ENCODE peak calls at places on chromosome 18, in nine cellular contexts. One of them, this sample, is unnamed.

GRCh38 chr18:9507565-9508088 is 32.3 kb downstream of the RALBP1 start:
- ATAC-seq in effector memory CD8-positive, alpha-beta T cell: no peak
- ATAC-seq in lower lobe of right lung: no peak
- ATAC-seq in stimulated activated effector memory CD8-positive, alpha-beta T cell treated with anti-CD3 and anti-CD28 coated beads, Interleukin-12 subunit alpha, Interleukin-12 subunit beta, amount 100 ng/mL, for 72 hours: no peak
- ATAC-seq in right cardiac atrium: no peak
- ATAC-seq in activated CD4-positive, CD25-positive, alpha-beta regulatory T cell treated with anti-CD3 and anti-CD28 coated beads, Interleukin-2, amount 50 U/mL, for 24 hours: no peak
- ATAC-seq in RWPE2: no peak
- ATAC-seq in heart right ventricle: no peak
- ATAC-seq in A549: no peak
- ATAC-seq in this sample: no peak

GRCh38 chr18:23257686-23258565 is 122.6 kb downstream of the CABLES1 start:
- ATAC-seq in effector memory CD8-positive, alpha-beta T cell: peak
- ATAC-seq in lower lobe of right lung: peak
- ATAC-seq in stimulated activated effector memory CD8-positive, alpha-beta T cell treated with anti-CD3 and anti-CD28 coated beads, Interleukin-12 subunit alpha, Interleukin-12 subunit beta, amount 100 ng/mL, for 72 hours: peak
- ATAC-seq in right cardiac atrium: peak
- ATAC-seq in activated CD4-positive, CD25-positive, alpha-beta regulatory T cell treated with anti-CD3 and anti-CD28 coated beads, Interleukin-2, amount 50 U/mL, for 24 hours: no peak
- ATAC-seq in RWPE2: no peak
- ATAC-seq in heart right ventricle: no peak
- ATAC-seq in A549: no peak
- ATAC-seq in this sample: peak

GRCh38 chr18:27901424-27902226 is 275.3 kb downstream of the CDH2 start:
- ATAC-seq in effector memory CD8-positive, alpha-beta T cell: no peak
- ATAC-seq in lower lobe of right lung: no peak
- ATAC-seq in stimulated activated effector memory CD8-positive, alpha-beta T cell treated with anti-CD3 and anti-CD28 coated beads, Interleukin-12 subunit alpha, Interleukin-12 subunit beta, amount 100 ng/mL, for 72 hours: no peak
- ATAC-seq in right cardiac atrium: no peak
- ATAC-seq in activated CD4-positive, CD25-positive, alpha-beta regulatory T cell treated with anti-CD3 and anti-CD28 coated beads, Interleukin-2, amount 50 U/mL, for 24 hours: no peak
- ATAC-seq in RWPE2: no peak
- ATAC-seq in heart right ventricle: no peak
- ATAC-seq in A549: no peak
- ATAC-seq in this sample: no peak

GRCh38 chr18:45321520-45321919 is 293.8 kb upstream of the SLC14A2 start:
- ATAC-seq in effector memory CD8-positive, alpha-beta T cell: no peak
- ATAC-seq in lower lobe of right lung: no peak
- ATAC-seq in stimulated activated effector memory CD8-positive, alpha-beta T cell treated with anti-CD3 and anti-CD28 coated beads, Interleukin-12 subunit alpha, Interleukin-12 subunit beta, amount 100 ng/mL, for 72 hours: no peak
- ATAC-seq in right cardiac atrium: peak
- ATAC-seq in activated CD4-positive, CD25-positive, alpha-beta regulatory T cell treated with anti-CD3 and anti-CD28 coated beads, Interleukin-2, amount 50 U/mL, for 24 hours: no peak
- ATAC-seq in RWPE2: no peak
- ATAC-seq in heart right ventricle: peak
- ATAC-seq in A549: no peak
- ATAC-seq in this sample: no peak

GRCh38 chr18:10213526-10213925 is 240.9 kb upstream of the APCDD1 start:
- ATAC-seq in effector memory CD8-positive, alpha-beta T cell: no peak
- ATAC-seq in lower lobe of right lung: peak
- ATAC-seq in stimulated activated effector memory CD8-positive, alpha-beta T cell treated with anti-CD3 and anti-CD28 coated beads, Interleukin-12 subunit alpha, Interleukin-12 subunit beta, amount 100 ng/mL, for 72 hours: no peak
- ATAC-seq in right cardiac atrium: peak
- ATAC-seq in activated CD4-positive, CD25-positive, alpha-beta regulatory T cell treated with anti-CD3 and anti-CD28 coated beads, Interleukin-2, amount 50 U/mL, for 24 hours: no peak
- ATAC-seq in RWPE2: peak
- ATAC-seq in heart right ventricle: peak
- ATAC-seq in A549: no peak
- ATAC-seq in this sample: no peak

GRCh38 chr18:57446322-57446721 is 11.1 kb downstream of the ONECUT2 start:
- ATAC-seq in effector memory CD8-positive, alpha-beta T cell: no peak
- ATAC-seq in lower lobe of right lung: no peak
- ATAC-seq in stimulated activated effector memory CD8-positive, alpha-beta T cell treated with anti-CD3 and anti-CD28 coated beads, Interleukin-12 subunit alpha, Interleukin-12 subunit beta, amount 100 ng/mL, for 72 hours: no peak
- ATAC-seq in right cardiac atrium: no peak
- ATAC-seq in activated CD4-positive, CD25-positive, alpha-beta regulatory T cell treated with anti-CD3 and anti-CD28 coated beads, Interleukin-2, amount 50 U/mL, for 24 hours: no peak
- ATAC-seq in RWPE2: no peak
- ATAC-seq in heart right ventricle: no peak
- ATAC-seq in A549: peak
- ATAC-seq in this sample: no peak

GRCh38 chr18:26655010-26655613 is 106.8 kb upstream of the KCTD1 start:
- ATAC-seq in effector memory CD8-positive, alpha-beta T cell: no peak
- ATAC-seq in lower lobe of right lung: no peak
- ATAC-seq in stimulated activated effector memory CD8-positive, alpha-beta T cell treated with anti-CD3 and anti-CD28 coated beads, Interleukin-12 subunit alpha, Interleukin-12 subunit beta, amount 100 ng/mL, for 72 hours: no peak
- ATAC-seq in right cardiac atrium: no peak
- ATAC-seq in activated CD4-positive, CD25-positive, alpha-beta regulatory T cell treated with anti-CD3 and anti-CD28 coated beads, Interleukin-2, amount 50 U/mL, for 24 hours: no peak
- ATAC-seq in RWPE2: no peak
- ATAC-seq in heart right ventricle: no peak
- ATAC-seq in A549: peak
- ATAC-seq in this sample: no peak

GRCh38 chr18:74541703-74542555 is 7.6 kb downstream of the CNDP1 start:
- ATAC-seq in effector memory CD8-positive, alpha-beta T cell: no peak
- ATAC-seq in lower lobe of right lung: peak
- ATAC-seq in stimulated activated effector memory CD8-positive, alpha-beta T cell treated with anti-CD3 and anti-CD28 coated beads, Interleukin-12 subunit alpha, Interleukin-12 subunit beta, amount 100 ng/mL, for 72 hours: no peak
- ATAC-seq in right cardiac atrium: no peak
- ATAC-seq in activated CD4-positive, CD25-positive, alpha-beta regulatory T cell treated with anti-CD3 and anti-CD28 coated beads, Interleukin-2, amount 50 U/mL, for 24 hours: no peak
- ATAC-seq in RWPE2: peak
- ATAC-seq in heart right ventricle: no peak
- ATAC-seq in A549: no peak
- ATAC-seq in this sample: no peak

GRCh38 chr18:31490387-31490786 is 7.6 kb upstream of the DSG2 start:
- ATAC-seq in effector memory CD8-positive, alpha-beta T cell: no peak
- ATAC-seq in lower lobe of right lung: no peak
- ATAC-seq in stimulated activated effector memory CD8-positive, alpha-beta T cell treated with anti-CD3 and anti-CD28 coated beads, Interleukin-12 subunit alpha, Interleukin-12 subunit beta, amount 100 ng/mL, for 72 hours: peak
- ATAC-seq in right cardiac atrium: no peak
- ATAC-seq in activated CD4-positive, CD25-positive, alpha-beta regulatory T cell treated with anti-CD3 and anti-CD28 coated beads, Interleukin-2, amount 50 U/mL, for 24 hours: no peak
- ATAC-seq in RWPE2: peak
- ATAC-seq in heart right ventricle: no peak
- ATAC-seq in A549: no peak
- ATAC-seq in this sample: peak

GRCh38 chr18:22346342-22346967 is 71.3 kb downstream of the CTAGE1 start:
- ATAC-seq in effector memory CD8-positive, alpha-beta T cell: peak
- ATAC-seq in lower lobe of right lung: no peak
- ATAC-seq in stimulated activated effector memory CD8-positive, alpha-beta T cell treated with anti-CD3 and anti-CD28 coated beads, Interleukin-12 subunit alpha, Interleukin-12 subunit beta, amount 100 ng/mL, for 72 hours: no peak
- ATAC-seq in right cardiac atrium: peak
- ATAC-seq in activated CD4-positive, CD25-positive, alpha-beta regulatory T cell treated with anti-CD3 and anti-CD28 coated beads, Interleukin-2, amount 50 U/mL, for 24 hours: no peak
- ATAC-seq in RWPE2: no peak
- ATAC-seq in heart right ventricle: peak
- ATAC-seq in A549: no peak
- ATAC-seq in this sample: no peak

GRCh38 chr18:47251289-47252120 is at the start of gene SKOR2:
- ATAC-seq in effector memory CD8-positive, alpha-beta T cell: no peak
- ATAC-seq in lower lobe of right lung: no peak
- ATAC-seq in stimulated activated effector memory CD8-positive, alpha-beta T cell treated with anti-CD3 and anti-CD28 coated beads, Interleukin-12 subunit alpha, Interleukin-12 subunit beta, amount 100 ng/mL, for 72 hours: no peak
- ATAC-seq in right cardiac atrium: no peak
- ATAC-seq in activated CD4-positive, CD25-positive, alpha-beta regulatory T cell treated with anti-CD3 and anti-CD28 coated beads, Interleukin-2, amount 50 U/mL, for 24 hours: no peak
- ATAC-seq in RWPE2: no peak
- ATAC-seq in heart right ventricle: no peak
- ATAC-seq in A549: no peak
- ATAC-seq in this sample: no peak

GRCh38 chr18:57727952-57728807 is 74.9 kb downstream of the ATP8B1 start:
- ATAC-seq in effector memory CD8-positive, alpha-beta T cell: no peak
- ATAC-seq in lower lobe of right lung: peak
- ATAC-seq in stimulated activated effector memory CD8-positive, alpha-beta T cell treated with anti-CD3 and anti-CD28 coated beads, Interleukin-12 subunit alpha, Interleukin-12 subunit beta, amount 100 ng/mL, for 72 hours: no peak
- ATAC-seq in right cardiac atrium: peak
- ATAC-seq in activated CD4-positive, CD25-positive, alpha-beta regulatory T cell treated with anti-CD3 and anti-CD28 coated beads, Interleukin-2, amount 50 U/mL, for 24 hours: no peak
- ATAC-seq in RWPE2: peak
- ATAC-seq in heart right ventricle: peak
- ATAC-seq in A549: no peak
- ATAC-seq in this sample: no peak

GRCh38 chr18:63236990-63237389 is 82.6 kb downstream of the BCL2 start:
- ATAC-seq in effector memory CD8-positive, alpha-beta T cell: no peak
- ATAC-seq in lower lobe of right lung: peak
- ATAC-seq in stimulated activated effector memory CD8-positive, alpha-beta T cell treated with anti-CD3 and anti-CD28 coated beads, Interleukin-12 subunit alpha, Interleukin-12 subunit beta, amount 100 ng/mL, for 72 hours: no peak
- ATAC-seq in right cardiac atrium: peak
- ATAC-seq in activated CD4-positive, CD25-positive, alpha-beta regulatory T cell treated with anti-CD3 and anti-CD28 coated beads, Interleukin-2, amount 50 U/mL, for 24 hours: no peak
- ATAC-seq in RWPE2: no peak
- ATAC-seq in heart right ventricle: peak
- ATAC-seq in A549: no peak
- ATAC-seq in this sample: no peak

GRCh38 chr18:61572871-61573270 is 239.6 kb downstream of the CDH20 start:
- ATAC-seq in effector memory CD8-positive, alpha-beta T cell: no peak
- ATAC-seq in lower lobe of right lung: no peak
- ATAC-seq in stimulated activated effector memory CD8-positive, alpha-beta T cell treated with anti-CD3 and anti-CD28 coated beads, Interleukin-12 subunit alpha, Interleukin-12 subunit beta, amount 100 ng/mL, for 72 hours: no peak
- ATAC-seq in right cardiac atrium: no peak
- ATAC-seq in activated CD4-positive, CD25-positive, alpha-beta regulatory T cell treated with anti-CD3 and anti-CD28 coated beads, Interleukin-2, amount 50 U/mL, for 24 hours: no peak
- ATAC-seq in RWPE2: no peak
- ATAC-seq in heart right ventricle: no peak
- ATAC-seq in A549: no peak
- ATAC-seq in this sample: no peak

GRCh38 chr18:45086777-45087176 is 406.1 kb downstream of the SETBP1 start:
- ATAC-seq in effector memory CD8-positive, alpha-beta T cell: no peak
- ATAC-seq in lower lobe of right lung: no peak
- ATAC-seq in stimulated activated effector memory CD8-positive, alpha-beta T cell treated with anti-CD3 and anti-CD28 coated beads, Interleukin-12 subunit alpha, Interleukin-12 subunit beta, amount 100 ng/mL, for 72 hours: no peak
- ATAC-seq in right cardiac atrium: no peak
- ATAC-seq in activated CD4-positive, CD25-positive, alpha-beta regulatory T cell treated with anti-CD3 and anti-CD28 coated beads, Interleukin-2, amount 50 U/mL, for 24 hours: no peak
- ATAC-seq in RWPE2: no peak
- ATAC-seq in heart right ventricle: no peak
- ATAC-seq in A549: no peak
- ATAC-seq in this sample: no peak

GRCh38 chr18:62420151-62420512 is 95.0 kb downstream of the TNFRSF11A start:
- ATAC-seq in effector memory CD8-positive, alpha-beta T cell: no peak
- ATAC-seq in lower lobe of right lung: no peak
- ATAC-seq in stimulated activated effector memory CD8-positive, alpha-beta T cell treated with anti-CD3 and anti-CD28 coated beads, Interleukin-12 subunit alpha, Interleukin-12 subunit beta, amount 100 ng/mL, for 72 hours: peak
- ATAC-seq in right cardiac atrium: no peak
- ATAC-seq in activated CD4-positive, CD25-positive, alpha-beta regulatory T cell treated with anti-CD3 and anti-CD28 coated beads, Interleukin-2, amount 50 U/mL, for 24 hours: peak
- ATAC-seq in RWPE2: peak
- ATAC-seq in heart right ventricle: no peak
- ATAC-seq in A549: no peak
- ATAC-seq in this sample: peak

GRCh38 chr18:3453540-3454364 is 3.8 kb downstream of the TGIF1 start:
- ATAC-seq in effector memory CD8-positive, alpha-beta T cell: no peak
- ATAC-seq in lower lobe of right lung: no peak
- ATAC-seq in stimulated activated effector memory CD8-positive, alpha-beta T cell treated with anti-CD3 and anti-CD28 coated beads, Interleukin-12 subunit alpha, Interleukin-12 subunit beta, amount 100 ng/mL, for 72 hours: no peak
- ATAC-seq in right cardiac atrium: no peak
- ATAC-seq in activated CD4-positive, CD25-positive, alpha-beta regulatory T cell treated with anti-CD3 and anti-CD28 coated beads, Interleukin-2, amount 50 U/mL, for 24 hours: peak
- ATAC-seq in RWPE2: peak
- ATAC-seq in heart right ventricle: peak
- ATAC-seq in A549: no peak
- ATAC-seq in this sample: peak

GRCh38 chr18:54163458-54163857 is 61.0 kb downstream of the MBD2 start:
- ATAC-seq in effector memory CD8-positive, alpha-beta T cell: no peak
- ATAC-seq in lower lobe of right lung: no peak
- ATAC-seq in stimulated activated effector memory CD8-positive, alpha-beta T cell treated with anti-CD3 and anti-CD28 coated beads, Interleukin-12 subunit alpha, Interleukin-12 subunit beta, amount 100 ng/mL, for 72 hours: peak
- ATAC-seq in right cardiac atrium: no peak
- ATAC-seq in activated CD4-positive, CD25-positive, alpha-beta regulatory T cell treated with anti-CD3 and anti-CD28 coated beads, Interleukin-2, amount 50 U/mL, for 24 hours: peak
- ATAC-seq in RWPE2: peak
- ATAC-seq in heart right ventricle: no peak
- ATAC-seq in A549: no peak
- ATAC-seq in this sample: peak

GRCh38 chr18:5107990-5108389 is 89.1 kb downstream of the AKAIN1 start:
- ATAC-seq in effector memory CD8-positive, alpha-beta T cell: no peak
- ATAC-seq in lower lobe of right lung: no peak
- ATAC-seq in stimulated activated effector memory CD8-positive, alpha-beta T cell treated with anti-CD3 and anti-CD28 coated beads, Interleukin-12 subunit alpha, Interleukin-12 subunit beta, amount 100 ng/mL, for 72 hours: no peak
- ATAC-seq in right cardiac atrium: no peak
- ATAC-seq in activated CD4-positive, CD25-positive, alpha-beta regulatory T cell treated with anti-CD3 and anti-CD28 coated beads, Interleukin-2, amount 50 U/mL, for 24 hours: no peak
- ATAC-seq in RWPE2: peak
- ATAC-seq in heart right ventricle: no peak
- ATAC-seq in A549: no peak
- ATAC-seq in this sample: no peak

GRCh38 chr18:56568986-56569385 is 69.4 kb downstream of the TXNL1 start:
- ATAC-seq in effector memory CD8-positive, alpha-beta T cell: no peak
- ATAC-seq in lower lobe of right lung: peak
- ATAC-seq in stimulated activated effector memory CD8-positive, alpha-beta T cell treated with anti-CD3 and anti-CD28 coated beads, Interleukin-12 subunit alpha, Interleukin-12 subunit beta, amount 100 ng/mL, for 72 hours: no peak
- ATAC-seq in right cardiac atrium: no peak
- ATAC-seq in activated CD4-positive, CD25-positive, alpha-beta regulatory T cell treated with anti-CD3 and anti-CD28 coated beads, Interleukin-2, amount 50 U/mL, for 24 hours: no peak
- ATAC-seq in RWPE2: no peak
- ATAC-seq in heart right ventricle: peak
- ATAC-seq in A549: no peak
- ATAC-seq in this sample: no peak

GRCh38 chr18:13220326-13220991 is 1.9 kb downstream of the LDLRAD4 start:
- ATAC-seq in effector memory CD8-positive, alpha-beta T cell: no peak
- ATAC-seq in lower lobe of right lung: no peak
- ATAC-seq in stimulated activated effector memory CD8-positive, alpha-beta T cell treated with anti-CD3 and anti-CD28 coated beads, Interleukin-12 subunit alpha, Interleukin-12 subunit beta, amount 100 ng/mL, for 72 hours: no peak
- ATAC-seq in right cardiac atrium: peak
- ATAC-seq in activated CD4-positive, CD25-positive, alpha-beta regulatory T cell treated with anti-CD3 and anti-CD28 coated beads, Interleukin-2, amount 50 U/mL, for 24 hours: no peak
- ATAC-seq in RWPE2: no peak
- ATAC-seq in heart right ventricle: peak
- ATAC-seq in A549: no peak
- ATAC-seq in this sample: no peak

GRCh38 chr18:10207682-10208081 is 246.8 kb upstream of the APCDD1 start:
- ATAC-seq in effector memory CD8-positive, alpha-beta T cell: no peak
- ATAC-seq in lower lobe of right lung: no peak
- ATAC-seq in stimulated activated effector memory CD8-positive, alpha-beta T cell treated with anti-CD3 and anti-CD28 coated beads, Interleukin-12 subunit alpha, Interleukin-12 subunit beta, amount 100 ng/mL, for 72 hours: no peak
- ATAC-seq in right cardiac atrium: peak
- ATAC-seq in activated CD4-positive, CD25-positive, alpha-beta regulatory T cell treated with anti-CD3 and anti-CD28 coated beads, Interleukin-2, amount 50 U/mL, for 24 hours: no peak
- ATAC-seq in RWPE2: no peak
- ATAC-seq in heart right ventricle: no peak
- ATAC-seq in A549: no peak
- ATAC-seq in this sample: no peak

GRCh38 chr18:3060667-3061580 is 48.0 kb upstream of the LPIN2 start:
- ATAC-seq in effector memory CD8-positive, alpha-beta T cell: peak
- ATAC-seq in lower lobe of right lung: no peak
- ATAC-seq in stimulated activated effector memory CD8-positive, alpha-beta T cell treated with anti-CD3 and anti-CD28 coated beads, Interleukin-12 subunit alpha, Interleukin-12 subunit beta, amount 100 ng/mL, for 72 hours: peak
- ATAC-seq in right cardiac atrium: peak
- ATAC-seq in activated CD4-positive, CD25-positive, alpha-beta regulatory T cell treated with anti-CD3 and anti-CD28 coated beads, Interleukin-2, amount 50 U/mL, for 24 hours: peak
- ATAC-seq in RWPE2: no peak
- ATAC-seq in heart right ventricle: peak
- ATAC-seq in A549: no peak
- ATAC-seq in this sample: peak

GRCh38 chr18:59691996-59692395 is 5.2 kb downstream of the CCBE1 start:
- ATAC-seq in effector memory CD8-positive, alpha-beta T cell: no peak
- ATAC-seq in lower lobe of right lung: no peak
- ATAC-seq in stimulated activated effector memory CD8-positive, alpha-beta T cell treated with anti-CD3 and anti-CD28 coated beads, Interleukin-12 subunit alpha, Interleukin-12 subunit beta, amount 100 ng/mL, for 72 hours: no peak
- ATAC-seq in right cardiac atrium: no peak
- ATAC-seq in activated CD4-positive, CD25-positive, alpha-beta regulatory T cell treated with anti-CD3 and anti-CD28 coated beads, Interleukin-2, amount 50 U/mL, for 24 hours: no peak
- ATAC-seq in RWPE2: no peak
- ATAC-seq in heart right ventricle: no peak
- ATAC-seq in A549: no peak
- ATAC-seq in this sample: no peak

GRCh38 chr18:13112982-13113381 is 105.6 kb upstream of the LDLRAD4 start:
- ATAC-seq in effector memory CD8-positive, alpha-beta T cell: no peak
- ATAC-seq in lower lobe of right lung: no peak
- ATAC-seq in stimulated activated effector memory CD8-positive, alpha-beta T cell treated with anti-CD3 and anti-CD28 coated beads, Interleukin-12 subunit alpha, Interleukin-12 subunit beta, amount 100 ng/mL, for 72 hours: no peak
- ATAC-seq in right cardiac atrium: peak
- ATAC-seq in activated CD4-positive, CD25-positive, alpha-beta regulatory T cell treated with anti-CD3 and anti-CD28 coated beads, Interleukin-2, amount 50 U/mL, for 24 hours: no peak
- ATAC-seq in RWPE2: peak
- ATAC-seq in heart right ventricle: peak
- ATAC-seq in A549: peak
- ATAC-seq in this sample: no peak

GRCh38 chr18:49041677-49042570 is 91.2 kb upstream of the SMAD7 start:
- ATAC-seq in effector memory CD8-positive, alpha-beta T cell: peak
- ATAC-seq in lower lobe of right lung: peak
- ATAC-seq in stimulated activated effector memory CD8-positive, alpha-beta T cell treated with anti-CD3 and anti-CD28 coated beads, Interleukin-12 subunit alpha, Interleukin-12 subunit beta, amount 100 ng/mL, for 72 hours: no peak
- ATAC-seq in right cardiac atrium: peak
- ATAC-seq in activated CD4-positive, CD25-positive, alpha-beta regulatory T cell treated with anti-CD3 and anti-CD28 coated beads, Interleukin-2, amount 50 U/mL, for 24 hours: no peak
- ATAC-seq in RWPE2: peak
- ATAC-seq in heart right ventricle: peak
- ATAC-seq in A549: no peak
- ATAC-seq in this sample: peak

GRCh38 chr18:46387426-46388131 is 269.4 kb downstream of the LOXHD1 start:
- ATAC-seq in effector memory CD8-positive, alpha-beta T cell: no peak
- ATAC-seq in lower lobe of right lung: peak
- ATAC-seq in stimulated activated effector memory CD8-positive, alpha-beta T cell treated with anti-CD3 and anti-CD28 coated beads, Interleukin-12 subunit alpha, Interleukin-12 subunit beta, amount 100 ng/mL, for 72 hours: no peak
- ATAC-seq in right cardiac atrium: peak
- ATAC-seq in activated CD4-positive, CD25-positive, alpha-beta regulatory T cell treated with anti-CD3 and anti-CD28 coated beads, Interleukin-2, amount 50 U/mL, for 24 hours: no peak
- ATAC-seq in RWPE2: peak
- ATAC-seq in heart right ventricle: peak
- ATAC-seq in A549: no peak
- ATAC-seq in this sample: no peak

GRCh38 chr18:30280861-30281470 is 761.6 kb downstream of the DSC3 start:
- ATAC-seq in effector memory CD8-positive, alpha-beta T cell: no peak
- ATAC-seq in lower lobe of right lung: no peak
- ATAC-seq in stimulated activated effector memory CD8-positive, alpha-beta T cell treated with anti-CD3 and anti-CD28 coated beads, Interleukin-12 subunit alpha, Interleukin-12 subunit beta, amount 100 ng/mL, for 72 hours: no peak
- ATAC-seq in right cardiac atrium: no peak
- ATAC-seq in activated CD4-positive, CD25-positive, alpha-beta regulatory T cell treated with anti-CD3 and anti-CD28 coated beads, Interleukin-2, amount 50 U/mL, for 24 hours: no peak
- ATAC-seq in RWPE2: no peak
- ATAC-seq in heart right ventricle: no peak
- ATAC-seq in A549: no peak
- ATAC-seq in this sample: no peak

GRCh38 chr18:76988015-76988826 is 144.4 kb downstream of the MBP start:
- ATAC-seq in effector memory CD8-positive, alpha-beta T cell: no peak
- ATAC-seq in lower lobe of right lung: no peak
- ATAC-seq in stimulated activated effector memory CD8-positive, alpha-beta T cell treated with anti-CD3 and anti-CD28 coated beads, Interleukin-12 subunit alpha, Interleukin-12 subunit beta, amount 100 ng/mL, for 72 hours: no peak
- ATAC-seq in right cardiac atrium: peak
- ATAC-seq in activated CD4-positive, CD25-positive, alpha-beta regulatory T cell treated with anti-CD3 and anti-CD28 coated beads, Interleukin-2, amount 50 U/mL, for 24 hours: no peak
- ATAC-seq in RWPE2: no peak
- ATAC-seq in heart right ventricle: peak
- ATAC-seq in A549: no peak
- ATAC-seq in this sample: no peak

GRCh38 chr18:48543228-48543627 is 4.4 kb downstream of the CTIF start:
- ATAC-seq in effector memory CD8-positive, alpha-beta T cell: no peak
- ATAC-seq in lower lobe of right lung: no peak
- ATAC-seq in stimulated activated effector memory CD8-positive, alpha-beta T cell treated with anti-CD3 and anti-CD28 coated beads, Interleukin-12 subunit alpha, Interleukin-12 subunit beta, amount 100 ng/mL, for 72 hours: no peak
- ATAC-seq in right cardiac atrium: no peak
- ATAC-seq in activated CD4-positive, CD25-positive, alpha-beta regulatory T cell treated with anti-CD3 and anti-CD28 coated beads, Interleukin-2, amount 50 U/mL, for 24 hours: no peak
- ATAC-seq in RWPE2: no peak
- ATAC-seq in heart right ventricle: no peak
- ATAC-seq in A549: no peak
- ATAC-seq in this sample: no peak

GRCh38 chr18:54926593-54927297 is 32.5 kb downstream of the CCDC68 start:
- ATAC-seq in effector memory CD8-positive, alpha-beta T cell: no peak
- ATAC-seq in lower lobe of right lung: no peak
- ATAC-seq in stimulated activated effector memory CD8-positive, alpha-beta T cell treated with anti-CD3 and anti-CD28 coated beads, Interleukin-12 subunit alpha, Interleukin-12 subunit beta, amount 100 ng/mL, for 72 hours: no peak
- ATAC-seq in right cardiac atrium: no peak
- ATAC-seq in activated CD4-positive, CD25-positive, alpha-beta regulatory T cell treated with anti-CD3 and anti-CD28 coated beads, Interleukin-2, amount 50 U/mL, for 24 hours: no peak
- ATAC-seq in RWPE2: peak
- ATAC-seq in heart right ventricle: no peak
- ATAC-seq in A549: no peak
- ATAC-seq in this sample: peak